ENCODE peak calls at places on chromosomes 3 and 15, in eight cellular contexts. N, Z, A, I, O, C, F and U are unnamed samples.

GRCh38 chr3:27090265-27091041 is 278.7 kb downstream of the NEK10 start:
- DNase-seq in A (no peak), F (no peak), Z (no peak), N (no peak), I (no peak), O (no peak), C (no peak), U (no peak)

GRCh38 chr15:68354923-68355322 is 77.0 kb downstream of the ITGA11 start:
- DNase-seq in N (no peak), C (no peak), A (no peak), I (no peak), F (no peak), Z (no peak), O (no peak), U (no peak)

GRCh38 chr3:162285252-162285651 is 788.6 kb downstream of the OTOL1 start:
- DNase-seq in F (no peak), A (no peak), Z (no peak), C (no peak), N (no peak), O (no peak), I (no peak), U (no peak)

GRCh38 chr15:68186671-68187397 is 18.3 kb downstream of the CALML4 start:
- DNase-seq in O (no peak), Z (no peak), C (no peak), N (no peak), A (no peak), F (no peak), I (peak), U (no peak)

GRCh38 chr15:55873024-55873745 is 120.2 kb downstream of the NEDD4 start:
- DNase-seq in F (no peak), I (no peak), C (no peak), O (no peak), N (no peak), Z (no peak), A (no peak), U (no peak)

GRCh38 chr3:143041901-143042300 is 40.5 kb downstream of the U2SURP start:
- DNase-seq in Z (no peak), C (no peak), N (no peak), A (no peak), I (no peak), F (no peak), O (no peak), U (no peak)

GRCh38 chr3:127712881-127713771 is 40.4 kb downstream of the ABTB1 start:
- DNase-seq in O (no peak), F (no peak), A (no peak), C (no peak), N (no peak), Z (no peak), I (peak), U (no peak)

GRCh38 chr3:134904333-134904771 is 109.3 kb downstream of the EPHB1 start:
- DNase-seq in O (no peak), Z (no peak), N (peak), C (no peak), A (no peak), F (no peak), I (no peak), U (no peak)

GRCh38 chr15:88419830-88420229 is 47.4 kb downstream of the MRPL46 start:
- DNase-seq in Z (no peak), O (no peak), C (no peak), A (no peak), N (no peak), F (no peak), I (no peak), U (no peak)

GRCh38 chr3:157394361-157394760 is 42.3 kb upstream of the PTX3 start:
- DNase-seq in Z (no peak), A (no peak), F (no peak), O (no peak), C (no peak), I (no peak), N (no peak), U (no peak)

GRCh38 chr3:72999971-73000370 is 3.4 kb downstream of the PPP4R2 start:
- DNase-seq in O (no peak), N (no peak), A (peak), C (no peak), Z (no peak), F (no peak), I (no peak), U (no peak)

GRCh38 chr15:62756326-62756994 is 286.1 kb upstream of the TPM1 start:
- DNase-seq in O (no peak), A (no peak), Z (no peak), I (peak), F (no peak), C (no peak), N (no peak), U (no peak)

GRCh38 chr3:115673860-115674259 is 50.5 kb downstream of the GAP43 start:
- DNase-seq in A (no peak), O (no peak), N (no peak), C (no peak), Z (no peak), I (no peak), F (no peak), U (no peak)

GRCh38 chr3:49004352-49005297 is 2.6 kb upstream of the WDR6 start:
- DNase-seq in C (no peak), Z (no peak), O (no peak), A (no peak), N (no peak), I (no peak), F (no peak), U (no peak)

GRCh38 chr15:83445653-83446052 is 1.5 kb upstream of the SH3GL3 start:
- DNase-seq in A (no peak), N (no peak), Z (no peak), O (no peak), C (no peak), I (no peak), F (no peak), U (no peak)

GRCh38 chr3:58041826-58042324 is 33.7 kb downstream of the FLNB start:
- DNase-seq in O (no peak), F (no peak), Z (no peak), C (no peak), N (peak), I (no peak), A (no peak), U (no peak)

GRCh38 chr3:8239718-8240698 is 261.6 kb upstream of the LMCD1 start:
- DNase-seq in I (peak), C (peak), Z (no peak), A (peak), N (peak), O (peak), F (no peak), U (peak)

GRCh38 chr15:67823371-67824156 is 1.7 kb upstream of the SKOR1 start:
- DNase-seq in Z (no peak), I (peak), C (no peak), O (no peak), N (no peak), A (no peak), F (no peak), U (no peak)

GRCh38 chr15:87686308-87686707 is 570.2 kb downstream of the NTRK3 start:
- DNase-seq in F (no peak), N (no peak), C (no peak), Z (no peak), I (no peak), O (no peak), A (no peak), U (no peak)

GRCh38 chr15:40106203-40107161 is 2.2 kb downstream of the BMF start:
- DNase-seq in F (no peak), O (peak), N (no peak), A (no peak), Z (no peak), C (peak), I (no peak), U (no peak)

GRCh38 chr3:57060089-57060829 is at the start of gene SPATA12:
- DNase-seq in I (no peak), A (no peak), F (no peak), Z (no peak), C (no peak), O (peak), N (no peak), U (peak)